ENCODE peak calls at places on chromosome 1, in six cellular contexts. H, S, K, B, R and P are unnamed samples.

GRCh38 chr1:100955322-100955721 is 59.4 kb downstream of the SLC30A7 start:
- DNase-seq in S (peak), B (peak), K (no peak), H (no peak), R (no peak), P (peak)

GRCh38 chr1:114458208-114458777 is 52.7 kb downstream of the TRIM33 start:
- DNase-seq in B (peak), K (no peak), S (peak), R (no peak), H (no peak), P (peak)

GRCh38 chr1:151816964-151817730 is 11.9 kb upstream of the LINGO4 start:
- DNase-seq in S (no peak), K (no peak), B (peak), R (no peak), H (no peak), P (no peak)

GRCh38 chr1:111139234-111139955 is 498 bp downstream of the DRAM2 start:
- DNase-seq in B (peak), H (peak), R (peak), K (peak), S (peak), P (no peak)

GRCh38 chr1:62448221-62448933 is 11.5 kb downstream of the USP1 start:
- DNase-seq in R (no peak), H (no peak), B (no peak), S (no peak), K (no peak), P (no peak)

GRCh38 chr1:78153092-78153736 is 107.4 kb downstream of the GIPC2 start:
- DNase-seq in R (no peak), B (no peak), H (no peak), S (no peak), K (no peak), P (no peak)

GRCh38 chr1:232471250-232471649 is 158.7 kb downstream of the SIPA1L2 start:
- DNase-seq in R (no peak), H (no peak), K (no peak), B (peak), S (no peak), P (no peak)

GRCh38 chr1:90561926-90562325 is 155.2 kb downstream of the BARHL2 start:
- DNase-seq in B (no peak), S (no peak), K (no peak), H (no peak), R (no peak), P (no peak)

GRCh38 chr1:52674497-52675384 is 23.4 kb downstream of the COA7 start:
- DNase-seq in B (peak), K (no peak), S (no peak), H (no peak), R (no peak), P (no peak)

GRCh38 chr1:165114022-165114888 is 242.3 kb downstream of the LMX1A start:
- DNase-seq in H (no peak), B (peak), K (no peak), S (peak), R (peak), P (no peak)

GRCh38 chr1:27959792-27960603 is at the start of gene XKR8:
- DNase-seq in S (peak), R (peak), K (peak), H (peak), B (peak), P (no peak)

GRCh38 chr1:226691257-226691656 is 47.8 kb downstream of the ITPKB start:
- DNase-seq in K (no peak), H (peak), B (no peak), S (no peak), R (no peak), P (no peak)

GRCh38 chr1:229940689-229941088 is 126.3 kb upstream of the GALNT2 start:
- DNase-seq in H (no peak), K (no peak), B (no peak), R (no peak), S (peak), P (peak)

GRCh38 chr1:64933296-64934070 is 32.9 kb downstream of the JAK1 start:
- DNase-seq in H (no peak), K (peak), S (peak), R (peak), B (peak), P (peak)

GRCh38 chr1:16017461-16018303 is at the start of gene HSPB7:
- DNase-seq in K (peak), B (no peak), H (no peak), S (peak), R (peak), P (peak)

GRCh38 chr1:101438359-101438758 is 201.5 kb downstream of the S1PR1 start:
- DNase-seq in K (no peak), R (no peak), H (no peak), S (peak), B (peak), P (no peak)

GRCh38 chr1:119266858-119267257 is 101.7 kb upstream of the HAO2 start:
- DNase-seq in B (no peak), H (no peak), K (no peak), R (no peak), S (no peak), P (no peak)

GRCh38 chr1:87330954-87331318 is 2.3 kb downstream of the LMO4 start:
- DNase-seq in S (peak), R (no peak), K (no peak), B (no peak), H (no peak), P (no peak)

GRCh38 chr1:233290609-233291008 is 4.9 kb downstream of the PCNX2 start:
- DNase-seq in R (no peak), B (no peak), S (no peak), K (no peak), H (no peak), P (no peak)

GRCh38 chr1:162302660-162303344 is 73.9 kb downstream of the SPATA46 start:
- DNase-seq in H (no peak), K (no peak), R (no peak), S (peak), B (peak), P (peak)

GRCh38 chr1:46815133-46815532 is 16.3 kb downstream of the CYP4B1 start:
- DNase-seq in K (no peak), R (no peak), B (no peak), S (no peak), H (no peak), P (no peak)

GRCh38 chr1:9860887-9861286 is 37.1 kb upstream of the CLSTN1 start:
- DNase-seq in K (no peak), R (no peak), H (no peak), B (no peak), S (no peak), P (no peak)

GRCh38 chr1:156538711-156539440 is 33.5 kb downstream of the IQGAP3 start:
- DNase-seq in S (no peak), B (no peak), R (no peak), K (no peak), H (no peak), P (no peak)

GRCh38 chr1:193448682-193449461 is 262.5 kb upstream of the B3GALT2 start:
- DNase-seq in R (no peak), B (no peak), H (peak), K (no peak), S (no peak), P (no peak)

GRCh38 chr1:32759521-32759980 is 57.0 kb upstream of the SYNC start:
- DNase-seq in K (no peak), B (peak), R (no peak), S (no peak), H (no peak), P (no peak)
- H3K4me3 ChIP-seq in K (no peak), B (peak), R (no peak), S (no peak), H (no peak), P (no peak)

DNA sequence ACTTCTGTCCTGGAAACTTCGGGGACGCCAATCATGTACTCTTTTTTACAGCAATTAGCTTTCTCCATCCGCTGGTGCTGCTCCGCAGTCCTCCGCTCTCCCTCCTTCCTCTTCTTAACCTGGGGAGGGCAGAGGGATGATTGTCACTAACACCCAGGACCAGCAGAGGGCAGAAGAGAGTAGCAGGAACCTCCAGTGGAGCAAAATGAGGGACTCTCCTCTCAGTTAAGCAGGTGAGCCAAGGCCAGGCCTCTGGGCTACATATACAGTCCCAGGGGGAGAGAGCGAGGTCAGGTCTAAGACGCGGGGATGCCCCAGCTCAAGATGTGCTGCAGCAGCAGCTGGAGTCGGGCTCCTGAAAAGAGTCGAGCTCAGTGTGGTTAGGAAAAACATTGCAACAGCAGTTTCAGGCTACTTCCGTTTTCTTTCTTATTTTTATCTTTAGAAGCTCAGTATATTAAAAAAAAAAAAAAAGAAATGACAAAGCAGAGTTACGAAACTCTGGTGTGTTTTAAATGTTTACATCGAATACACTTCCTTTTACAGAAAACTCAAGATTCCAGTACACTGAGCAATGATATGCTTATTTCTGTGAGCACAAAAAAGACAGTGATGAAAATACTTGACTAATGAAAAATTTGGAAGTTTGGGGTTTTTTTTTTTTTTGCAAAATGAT is 25.7 kb upstream of the NLRP3 start:
- DNase-seq in H (peak), B (peak), S (peak), R (peak), K (peak), P (no peak)
- H3K4me3 ChIP-seq in H (no peak), B (no peak), S (peak), R (no peak), K (no peak), P (peak)

DNA sequence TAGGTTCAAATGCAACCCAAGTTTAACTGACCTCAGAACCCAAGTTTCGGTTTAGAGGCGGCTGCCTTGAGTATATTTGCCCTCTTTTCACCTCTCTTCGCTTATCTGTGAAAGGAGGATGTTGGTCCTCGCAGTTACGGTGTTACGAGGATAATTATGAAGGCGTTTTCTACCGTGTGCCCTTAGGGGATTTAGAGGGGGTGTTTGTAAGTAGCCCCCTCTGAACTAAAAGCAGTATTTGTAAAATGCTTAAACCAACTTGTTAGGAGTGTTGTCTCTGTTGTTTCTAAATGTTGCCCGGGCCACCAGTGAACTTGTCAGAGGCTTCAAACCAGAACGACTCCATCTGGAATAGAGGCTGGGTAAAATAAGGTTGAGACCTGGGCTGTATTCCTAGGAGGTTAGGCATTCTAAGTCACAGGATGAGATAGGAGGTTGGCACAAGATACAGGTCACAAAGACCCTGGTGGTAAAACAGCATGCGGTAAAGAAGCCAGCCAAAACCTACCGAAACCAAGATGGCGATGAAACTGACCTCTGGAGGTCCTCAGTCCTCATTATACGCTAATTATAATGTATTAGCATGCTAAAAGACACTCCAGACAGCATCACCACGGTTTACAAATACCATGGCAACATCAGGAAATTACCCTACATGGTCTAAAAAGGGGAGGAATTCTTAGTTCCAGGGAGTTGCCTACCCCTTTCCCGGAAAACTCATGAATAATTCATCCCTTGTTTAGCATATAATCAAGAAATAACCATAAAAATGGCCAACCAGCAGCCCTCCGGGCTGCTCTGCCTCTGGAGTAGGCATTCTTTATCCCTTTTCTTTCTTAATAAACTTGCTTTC is 1.0 kb upstream of the PSRC1 start:
- DNase-seq in H (no peak), R (no peak), S (no peak), K (no peak), B (no peak), P (no peak)
- H3K4me3 ChIP-seq in H (peak), R (peak), S (peak), K (peak), B (peak), P (peak)

DNA sequence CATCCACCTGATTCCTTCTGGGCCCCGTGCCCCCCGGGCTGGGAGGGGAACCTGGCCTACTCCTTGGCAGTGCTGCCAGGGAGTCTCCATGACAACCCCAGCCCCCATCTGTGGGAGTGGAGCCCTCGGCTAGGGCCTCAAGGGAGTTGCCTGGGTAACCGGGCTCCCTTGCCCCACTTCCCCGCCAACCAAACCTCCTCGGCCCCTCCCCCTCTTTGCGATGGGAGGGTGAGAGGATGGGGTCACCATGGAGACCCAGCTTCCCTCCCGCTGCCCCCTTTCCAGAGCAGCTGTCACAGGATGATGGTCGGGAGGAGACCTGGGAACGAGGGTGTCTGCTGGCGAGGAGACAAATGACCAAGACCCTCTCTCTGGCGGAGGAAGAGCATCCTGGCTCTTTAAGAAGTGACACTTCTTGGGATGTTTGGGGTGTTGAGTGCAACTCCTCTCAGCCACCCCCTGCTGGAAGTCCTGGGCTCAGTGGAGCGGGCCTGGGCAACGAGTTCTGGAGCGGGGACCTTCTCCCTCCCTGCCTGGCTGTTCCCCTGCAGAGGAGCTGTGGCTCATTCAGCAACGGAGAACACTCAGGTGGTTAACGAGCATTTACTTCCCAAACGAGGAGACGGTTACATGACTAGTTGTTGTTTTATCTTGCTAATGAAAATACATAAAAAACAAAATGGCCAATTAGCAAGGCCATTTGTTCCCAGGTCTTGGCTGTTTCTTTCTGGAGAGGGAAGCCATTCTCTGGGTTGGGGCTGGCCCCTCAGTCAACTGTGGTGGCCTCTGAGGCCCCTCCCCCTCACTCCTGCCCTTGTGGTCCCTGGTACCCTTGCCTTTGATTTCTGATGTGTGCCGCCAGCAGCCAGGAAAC is 82.8 kb downstream of the UBIAD1 start:
- DNase-seq in H (no peak), B (no peak), R (no peak), S (no peak), K (no peak), P (no peak)
- H3K4me3 ChIP-seq in H (no peak), B (no peak), R (no peak), S (no peak), K (no peak), P (no peak)

GRCh38 chr1:206651958-206652890 is 16.9 kb downstream of the DYRK3 start:
- DNase-seq in S (peak), K (no peak), B (peak), R (no peak), H (no peak), P (no peak)

GRCh38 chr1:206656936-206657335 is 21.6 kb downstream of the DYRK3 start:
- DNase-seq in H (no peak), K (no peak), S (no peak), R (no peak), B (no peak), P (no peak)

GRCh38 chr1:206655471-206655882 is 20.1 kb downstream of the DYRK3 start:
- DNase-seq in B (no peak), S (no peak), H (no peak), R (no peak), K (no peak), P (no peak)

GRCh38 chr1:206653715-206654459 is 18.6 kb downstream of the DYRK3 start:
- DNase-seq in K (no peak), H (no peak), R (no peak), S (no peak), B (peak), P (no peak)

DNA sequence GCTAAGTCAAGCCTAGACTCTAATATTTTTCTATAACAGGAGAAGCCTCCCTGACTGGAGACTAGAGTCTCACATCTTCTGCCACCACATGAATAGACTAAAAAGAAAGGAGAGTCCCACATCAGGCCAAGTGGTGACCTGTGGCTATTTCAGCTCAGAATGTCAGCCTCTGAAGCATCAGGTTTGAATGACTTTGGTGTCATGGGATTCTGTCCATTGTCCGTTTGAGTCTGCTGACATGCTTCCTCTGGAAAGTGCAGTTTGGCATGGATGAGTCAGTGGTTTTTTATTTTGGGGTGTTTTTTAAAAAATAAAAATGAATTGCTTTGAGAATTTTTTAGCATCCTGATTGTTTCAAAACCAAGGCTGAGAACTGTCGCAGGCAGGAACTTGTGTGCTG is 19.5 kb downstream of the DYRK3 start:
- DNase-seq in B (no peak), R (no peak), K (no peak), S (no peak), H (no peak), P (no peak)
- H3K4me3 ChIP-seq in B (no peak), R (no peak), K (no peak), S (no peak), H (no peak), P (no peak)

GRCh38 chr1:45328680-45329079 is 2.0 kb downstream of the HPDL start:
- DNase-seq in S (no peak), B (no peak), K (no peak), R (no peak), H (no peak), P (no peak)
- H3K4me3 ChIP-seq in S (no peak), B (no peak), K (no peak), R (no peak), H (no peak), P (no peak)

GRCh38 chr1:2073382-2074230 is 23.4 kb downstream of the PRKCZ start:
- DNase-seq in R (no peak), B (no peak), S (peak), K (no peak), H (no peak), P (no peak)
- H3K4me3 ChIP-seq in R (no peak), B (no peak), S (peak), K (no peak), H (no peak), P (peak)

GRCh38 chr1:21335750-21336168 is 45.5 kb upstream of the ECE1 start:
- DNase-seq in R (no peak), H (no peak), S (no peak), B (peak), K (no peak), P (no peak)

GRCh38 chr1:21334214-21335087 is 44.2 kb upstream of the ECE1 start:
- DNase-seq in R (peak), B (peak), K (peak), H (peak), S (peak), P (peak)

GRCh38 chr1:21337010-21337437 is 46.8 kb upstream of the ECE1 start:
- DNase-seq in R (no peak), K (no peak), B (no peak), S (no peak), H (no peak), P (no peak)

GRCh38 chr1:21333824-21334213 is 43.6 kb upstream of the ECE1 start:
- DNase-seq in R (no peak), S (no peak), H (no peak), B (no peak), K (no peak), P (no peak)

GRCh38 chr1:21335088-21335678 is 44.9 kb upstream of the ECE1 start:
- DNase-seq in B (no peak), H (no peak), R (no peak), S (no peak), K (no peak), P (no peak)
- H3K4me3 ChIP-seq in B (no peak), H (peak), R (peak), S (peak), K (peak), P (peak)

GRCh38 chr1:183640193-183640592 is 4.6 kb upstream of the ARPC5 start:
- DNase-seq in H (no peak), B (no peak), R (no peak), S (no peak), K (no peak), P (no peak)
- H3K4me3 ChIP-seq in H (no peak), B (no peak), R (no peak), S (no peak), K (no peak), P (no peak)

GRCh38 chr1:32362474-32363313 is at the start of the genes FAM229A and TSSK3:
- DNase-seq in S (no peak), B (no peak), H (no peak), K (no peak), R (no peak), P (no peak)

GRCh38 chr1:32361674-32362473 is 411 bp downstream of the FAM229A start:
- DNase-seq in B (peak), S (peak), H (peak), K (peak), R (peak), P (no peak)

GRCh38 chr1:32363713-32364112 is 1.4 kb downstream of the TSSK3 start:
- DNase-seq in R (no peak), H (no peak), B (no peak), S (no peak), K (peak), P (no peak)

GRCh38 chr1:32358435-32358834 is 3.9 kb downstream of the FAM229A start:
- DNase-seq in H (no peak), B (no peak), R (no peak), S (no peak), K (no peak), P (no peak)

DNA sequence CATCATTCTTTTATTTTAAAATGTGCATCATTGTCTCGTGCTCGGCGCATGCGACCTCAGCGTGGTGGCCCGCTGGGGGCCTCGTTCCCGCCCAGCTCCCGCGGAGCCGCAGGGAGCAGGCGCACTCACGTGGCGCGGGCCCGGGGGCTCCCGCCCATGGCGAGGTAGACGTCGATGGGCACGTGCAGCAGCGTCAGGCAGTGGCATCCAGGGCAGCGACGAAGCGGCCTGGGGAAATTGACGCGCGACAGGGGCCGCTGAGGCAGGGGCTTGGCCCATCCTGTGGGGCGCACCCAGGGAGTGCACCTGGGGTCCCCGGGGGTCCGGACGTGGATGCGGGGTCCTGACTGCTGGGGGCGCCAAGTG is 994 bp downstream of the FAM229A start:
- DNase-seq in H (no peak), B (no peak), R (no peak), K (no peak), S (peak), P (no peak)
- H3K4me3 ChIP-seq in H (no peak), B (no peak), R (no peak), K (peak), S (peak), P (no peak)